ENCODE peak calls at places on chromosomes 13 and 19, in seven cellular contexts. J, B, V, G, K, T and O are unnamed samples.

GRCh38 chr13:113846639-113847318 is 17.1 kb downstream of the GAS6 start:
- DNase-seq in J (peak), B (no peak), V (no peak), G (no peak), K (no peak), T (peak), O (no peak)

GRCh38 chr19:38162632-38163031 is 61.4 kb downstream of the DPF1 start:
- DNase-seq in J (no peak), B (no peak), V (no peak), G (no peak), K (no peak), T (no peak), O (no peak)

GRCh38 chr13:111396457-111396856 is 76.0 kb downstream of the TEX29 start:
- DNase-seq in J (no peak), B (no peak), V (no peak), G (no peak), K (no peak), T (no peak), O (no peak)

GRCh38 chr19:48966541-48967345 is 1.6 kb downstream of the FTL start:
- DNase-seq in J (no peak), B (no peak), V (no peak), G (no peak), K (no peak), T (peak), O (no peak)

GRCh38 chr13:52454459-52454824 is 836 bp upstream of the CKAP2 start:
- DNase-seq in J (no peak), B (no peak), V (no peak), G (peak), K (no peak), T (peak), O (no peak)

GRCh38 chr13:59318320-59318930 is 845.3 kb downstream of the DIAPH3 start:
- DNase-seq in J (peak), B (peak), V (peak), G (peak), K (peak), T (peak), O (peak)

GRCh38 chr19:4987286-4987685 is 18.4 kb downstream of the KDM4B start:
- DNase-seq in J (no peak), B (peak), V (no peak), G (no peak), K (no peak), T (no peak), O (no peak)

GRCh38 chr19:49677232-49677881 is at the start of gene PRMT1:
- DNase-seq in J (peak), B (no peak), V (peak), G (no peak), K (no peak), T (peak), O (no peak)

GRCh38 chr19:36041831-36042230 is 9.2 kb upstream of the CLIP3 start:
- DNase-seq in J (no peak), B (peak), V (no peak), G (peak), K (no peak), T (no peak), O (no peak)

GRCh38 chr13:100636441-100636840 is 38.2 kb downstream of the TMTC4 start:
- DNase-seq in J (no peak), B (no peak), V (no peak), G (no peak), K (no peak), T (no peak), O (no peak)

GRCh38 chr19:32543107-32543900 is 37.7 kb upstream of the PDCD5 start:
- DNase-seq in J (no peak), B (no peak), V (no peak), G (no peak), K (no peak), T (peak), O (no peak)

GRCh38 chr13:109919715-109920375 is 133.5 kb upstream of the IRS2 start:
- DNase-seq in J (no peak), B (peak), V (no peak), G (no peak), K (no peak), T (no peak), O (no peak)

GRCh38 chr19:7977021-7977722 is 28.3 kb downstream of the ELAVL1 start:
- DNase-seq in J (no peak), B (no peak), V (no peak), G (no peak), K (no peak), T (no peak), O (no peak)

GRCh38 chr19:7444042-7444441 is 44.8 kb downstream of the PEX11G start:
- DNase-seq in J (no peak), B (no peak), V (no peak), G (no peak), K (no peak), T (no peak), O (no peak)

GRCh38 chr13:52686381-52686780 is 33.7 kb downstream of the SUGT1 start:
- DNase-seq in J (no peak), B (no peak), V (no peak), G (no peak), K (no peak), T (no peak), O (no peak)

GRCh38 chr13:82634946-82635345 is 1247.3 kb downstream of the SLITRK1 start:
- DNase-seq in J (no peak), B (no peak), V (no peak), G (no peak), K (no peak), T (no peak), O (no peak)

GRCh38 chr13:46339035-46339666 is 47.9 kb downstream of the RUBCNL start:
- DNase-seq in J (peak), B (peak), V (no peak), G (no peak), K (no peak), T (peak), O (no peak)

GRCh38 chr19:6229216-6229913 is 50.4 kb downstream of the MLLT1 start:
- DNase-seq in J (no peak), B (no peak), V (no peak), G (no peak), K (no peak), T (no peak), O (no peak)

GRCh38 chr13:75636339-75637095 is 387 bp downstream of the LMO7 start:
- DNase-seq in J (peak), B (peak), V (peak), G (peak), K (no peak), T (peak), O (peak)

GRCh38 chr19:30785728-30786127 is 413.5 kb downstream of the ZNF536 start:
- DNase-seq in J (no peak), B (no peak), V (no peak), G (no peak), K (no peak), T (no peak), O (no peak)

GRCh38 chr19:14385492-14385891 is 4.2 kb downstream of the ADGRE5 start:
- DNase-seq in J (no peak), B (no peak), V (no peak), G (no peak), K (no peak), T (no peak), O (no peak)

GRCh38 chr13:112474869-112475268 is 98.7 kb downstream of the SPACA7 start:
- DNase-seq in J (no peak), B (no peak), V (no peak), G (no peak), K (no peak), T (no peak), O (no peak)

GRCh38 chr19:55830656-55831055 is 1.1 kb downstream of the NLRP11 start:
- DNase-seq in J (no peak), B (no peak), V (no peak), G (no peak), K (no peak), T (peak), O (no peak)

GRCh38 chr13:97319088-97319487 is 97.0 kb downstream of the MBNL2 start:
- DNase-seq in J (peak), B (no peak), V (no peak), G (no peak), K (no peak), T (no peak), O (no peak)

GRCh38 chr19:4052993-4053422 is 13.7 kb downstream of the ZBTB7A start:
- DNase-seq in J (no peak), B (no peak), V (no peak), G (no peak), K (no peak), T (no peak), O (no peak)

GRCh38 chr13:113654175-113654560 is 3.8 kb downstream of the ATP4B start:
- DNase-seq in J (no peak), B (no peak), V (no peak), G (no peak), K (no peak), T (no peak), O (no peak)

GRCh38 chr19:30791116-30791515 is 418.9 kb downstream of the ZNF536 start:
- DNase-seq in J (no peak), B (no peak), V (no peak), G (no peak), K (no peak), T (no peak), O (no peak)

GRCh38 chr13:114078501-114079451 is 53.6 kb downstream of the RASA3 start:
- DNase-seq in J (peak), B (peak), V (no peak), G (no peak), K (no peak), T (no peak), O (peak)

GRCh38 chr19:43789029-43789428 is 8.3 kb upstream of the KCNN4 start:
- DNase-seq in J (no peak), B (peak), V (no peak), G (no peak), K (peak), T (peak), O (peak)

GRCh38 chr13:109281823-109282239 is 504.6 kb downstream of the IRS2 start:
- DNase-seq in J (no peak), B (no peak), V (no peak), G (no peak), K (no peak), T (no peak), O (no peak)

GRCh38 chr19:4707956-4708650 is 15.5 kb downstream of the DPP9 start:
- DNase-seq in J (peak), B (peak), V (no peak), G (no peak), K (no peak), T (no peak), O (no peak)

GRCh38 chr13:111914241-111915103 is 152.5 kb upstream of the SOX1 start:
- DNase-seq in J (no peak), B (no peak), V (no peak), G (no peak), K (no peak), T (no peak), O (no peak)

GRCh38 chr19:38090561-38090960 is 133.5 kb downstream of the DPF1 start:
- DNase-seq in J (peak), B (no peak), V (no peak), G (no peak), K (no peak), T (no peak), O (no peak)

GRCh38 chr13:63853816-63854215 is 2438.2 kb upstream of the PCDH20 start:
- DNase-seq in J (no peak), B (no peak), V (no peak), G (no peak), K (no peak), T (no peak), O (no peak)

GRCh38 chr13:37369618-37370017 is 228.9 kb downstream of the POSTN start:
- DNase-seq in J (no peak), B (no peak), V (no peak), G (no peak), K (no peak), T (no peak), O (no peak)

GRCh38 chr13:27599845-27600553 is 20.3 kb downstream of the LNX2 start:
- DNase-seq in J (no peak), B (peak), V (no peak), G (no peak), K (peak), T (no peak), O (no peak)

GRCh38 chr13:109545964-109546363 is 240.4 kb downstream of the IRS2 start:
- DNase-seq in J (no peak), B (no peak), V (no peak), G (no peak), K (no peak), T (no peak), O (no peak)

GRCh38 chr19:58366576-58367430 is 4.3 kb upstream of the ZNF497 start:
- DNase-seq in J (peak), B (no peak), V (no peak), G (no peak), K (no peak), T (no peak), O (no peak)

GRCh38 chr13:110649551-110649950 is 34.2 kb downstream of the NAXD start:
- DNase-seq in J (no peak), B (no peak), V (no peak), G (no peak), K (no peak), T (no peak), O (no peak)

GRCh38 chr19:55279773-55280643 is at the start of gene HSPBP1:
- DNase-seq in J (peak), B (peak), V (peak), G (peak), K (peak), T (peak), O (peak)